ENCODE peak calls at places on chromosomes 2 and 18, in six cellular contexts. Y is adrenal gland; C is breast epithelium; W is HFFc6; U is endothelial cell of umbilical vein; T is CD8-positive, alpha-beta T cell. E is an unnamed sample.

GRCh38 chr2:86258106-86258505 is 58.8 kb downstream of the MRPL35 start:
- DNase-seq in T (no peak), Y (no peak), C (no peak), U (no peak), W (no peak), E (no peak)

GRCh38 chr2:204538179-204539009 is 6.9 kb upstream of the PARD3B start:
- DNase-seq in Y (peak), C (no peak), T (no peak), W (peak), U (peak), E (peak)

GRCh38 chr2:159622966-159623365 is 6.6 kb upstream of the BAZ2B start:
- DNase-seq in W (no peak), T (no peak), U (no peak), Y (no peak), C (no peak), E (no peak)

GRCh38 chr2:129699781-129700573 is 279.5 kb upstream of the RAB6C start:
- DNase-seq in Y (no peak), W (no peak), C (no peak), T (no peak), U (no peak), E (no peak)

GRCh38 chr18:24875761-24876160 is 415.3 kb downstream of the HRH4 start:
- DNase-seq in W (no peak), Y (no peak), T (no peak), C (no peak), U (no peak), E (no peak)

GRCh38 chr2:98487806-98488189 is 43.1 kb downstream of the INPP4A start:
- DNase-seq in W (no peak), U (peak), T (peak), C (no peak), Y (no peak), E (no peak)

GRCh38 chr18:11501352-11501751 is 108.0 kb upstream of the SLC35G4 start:
- DNase-seq in C (no peak), U (no peak), W (no peak), T (no peak), Y (no peak), E (no peak)

GRCh38 chr2:10457846-10458563 is 9.9 kb upstream of the ODC1 start:
- DNase-seq in U (no peak), W (peak), Y (peak), T (no peak), C (no peak), E (peak)

GRCh38 chr18:76234559-76234958 is 260.5 kb downstream of the ZNF516 start:
- DNase-seq in Y (no peak), U (no peak), C (no peak), T (no peak), W (no peak), E (no peak)

GRCh38 chr2:183244300-183244849 is 120.1 kb downstream of the NUP35 start:
- DNase-seq in Y (no peak), T (no peak), C (no peak), W (no peak), U (no peak), E (no peak)

GRCh38 chr2:190838492-190838910 is 42.1 kb upstream of the GLS start:
- DNase-seq in Y (no peak), U (no peak), C (no peak), W (peak), T (no peak), E (no peak)

GRCh38 chr2:2938481-2938880 is 439.1 kb downstream of the EIPR1 start:
- DNase-seq in Y (no peak), U (no peak), C (no peak), T (no peak), W (no peak), E (no peak)

GRCh38 chr2:41879367-41879871 is 168.4 kb upstream of the PKDCC start:
- DNase-seq in U (no peak), C (no peak), W (no peak), T (no peak), Y (no peak), E (no peak)

GRCh38 chr2:225120175-225120574 is 77.9 kb upstream of the DOCK10 start:
- DNase-seq in W (peak), T (no peak), Y (no peak), U (no peak), C (no peak), E (no peak)

GRCh38 chr18:58076052-58076451 is 32.0 kb downstream of the NEDD4L start:
- DNase-seq in C (no peak), T (no peak), Y (no peak), W (no peak), U (no peak), E (no peak)

GRCh38 chr2:118168606-118169005 is 80.3 kb downstream of the INSIG2 start:
- DNase-seq in W (no peak), U (no peak), C (no peak), T (no peak), Y (no peak), E (no peak)

GRCh38 chr2:120568089-120568974 is 167.3 kb upstream of the GLI2 start:
- DNase-seq in T (no peak), C (no peak), U (no peak), W (peak), Y (no peak), E (no peak)

GRCh38 chr2:38202713-38203454 is 126.9 kb upstream of the CYP1B1 start:
- DNase-seq in W (no peak), T (no peak), Y (no peak), C (no peak), U (no peak), E (no peak)

GRCh38 chr2:26471278-26471677 is 6.6 kb downstream of the OTOF start:
- DNase-seq in Y (no peak), U (no peak), C (no peak), W (no peak), T (no peak), E (no peak)

GRCh38 chr2:218015831-218016521 is 13.2 kb upstream of the TNS1 start:
- DNase-seq in W (no peak), T (no peak), Y (no peak), C (no peak), U (no peak), E (no peak)

GRCh38 chr2:135840601-135841000 is 3.6 kb upstream of the LCT start:
- DNase-seq in U (peak), Y (no peak), W (no peak), C (no peak), T (no peak), E (no peak)

GRCh38 chr2:11764359-11764758 is 17.9 kb downstream of the LPIN1 start:
- DNase-seq in T (no peak), Y (no peak), U (no peak), C (no peak), W (no peak), E (peak)

GRCh38 chr2:120986898-120987650 is 251.4 kb downstream of the GLI2 start:
- DNase-seq in U (no peak), Y (no peak), T (no peak), C (no peak), W (no peak), E (peak)

GRCh38 chr2:225041210-225041870 is 928 bp downstream of the DOCK10 start:
- DNase-seq in W (peak), Y (peak), C (no peak), T (peak), U (peak), E (peak)

GRCh38 chr2:220662415-220662814 is 909.7 kb downstream of the EPHA4 start:
- DNase-seq in Y (no peak), T (no peak), U (no peak), W (no peak), C (no peak), E (no peak)

GRCh38 chr18:8786766-8787670 is 81.7 kb downstream of the MTCL1 start:
- DNase-seq in W (no peak), Y (no peak), U (peak), T (no peak), C (peak), E (peak)

GRCh38 chr2:16249269-16250055 is 309.1 kb downstream of the MYCN start:
- DNase-seq in Y (no peak), U (no peak), W (no peak), C (no peak), T (peak), E (no peak)

GRCh38 chr2:203669820-203670219 is 36.6 kb upstream of the CD28 start:
- DNase-seq in W (peak), T (no peak), Y (no peak), C (no peak), U (no peak), E (no peak)

GRCh38 chr18:9737814-9738160 is 29.7 kb downstream of the RAB31 start:
- DNase-seq in C (no peak), T (no peak), U (no peak), Y (peak), W (no peak), E (no peak)

GRCh38 chr18:57443716-57444115 is 8.5 kb downstream of the ONECUT2 start:
- DNase-seq in W (no peak), U (no peak), T (no peak), Y (no peak), C (no peak), E (no peak)

GRCh38 chr2:147538848-147539247 is 306.0 kb upstream of the ACVR2A start:
- DNase-seq in W (no peak), T (no peak), Y (no peak), C (no peak), U (no peak), E (no peak)

GRCh38 chr2:76257802-76258201 is 547.1 kb upstream of the GCFC2 start:
- DNase-seq in U (no peak), W (no peak), T (no peak), Y (no peak), C (no peak), E (no peak)

GRCh38 chr2:179595284-179595683 is 266.1 kb downstream of the ZNF385B start:
- DNase-seq in W (no peak), Y (no peak), U (no peak), C (no peak), T (no peak), E (no peak)

GRCh38 chr18:61581578-61582204 is 248.5 kb downstream of the CDH20 start:
- DNase-seq in W (peak), U (peak), T (peak), C (peak), Y (peak), E (peak)

GRCh38 chr2:54054271-54054670 is 61.1 kb upstream of the ACYP2 start:
- DNase-seq in U (no peak), W (no peak), T (no peak), Y (no peak), C (no peak), E (no peak)

GRCh38 chr2:77521931-77522470 is at the start of gene LRRTM4:
- DNase-seq in C (no peak), W (no peak), T (no peak), U (no peak), Y (no peak), E (no peak)

GRCh38 chr18:28138816-28139215 is 38.1 kb downstream of the CDH2 start:
- DNase-seq in C (no peak), T (no peak), W (no peak), U (no peak), Y (no peak), E (no peak)
- TF ChIP-seq CTCF in C (no peak), T (no peak), W (no peak), U (no peak), Y (no peak), E (no peak)

GRCh38 chr18:26875040-26875654 is 9.6 kb upstream of the AQP4 start:
- DNase-seq in C (no peak), T (no peak), Y (no peak), U (no peak), W (no peak), E (no peak)
- TF ChIP-seq CTCF in C (no peak), T (no peak), Y (no peak), U (no peak), W (no peak), E (no peak)

GRCh38 chr2:231613655-231614558 is 21.2 kb downstream of the TEX44 start:
- DNase-seq in W (peak), C (peak), Y (peak), U (peak), T (peak), E (peak)
- TF ChIP-seq CTCF in W (peak), C (peak), Y (peak), U (peak), T (no peak), E (no peak)

GRCh38 chr18:38635706-38636105 is 1070.1 kb upstream of the CELF4 start:
- DNase-seq in T (no peak), Y (no peak), W (no peak), U (no peak), C (no peak), E (no peak)
- TF ChIP-seq CTCF in T (no peak), Y (no peak), W (no peak), U (no peak), C (no peak), E (no peak)

DNA sequence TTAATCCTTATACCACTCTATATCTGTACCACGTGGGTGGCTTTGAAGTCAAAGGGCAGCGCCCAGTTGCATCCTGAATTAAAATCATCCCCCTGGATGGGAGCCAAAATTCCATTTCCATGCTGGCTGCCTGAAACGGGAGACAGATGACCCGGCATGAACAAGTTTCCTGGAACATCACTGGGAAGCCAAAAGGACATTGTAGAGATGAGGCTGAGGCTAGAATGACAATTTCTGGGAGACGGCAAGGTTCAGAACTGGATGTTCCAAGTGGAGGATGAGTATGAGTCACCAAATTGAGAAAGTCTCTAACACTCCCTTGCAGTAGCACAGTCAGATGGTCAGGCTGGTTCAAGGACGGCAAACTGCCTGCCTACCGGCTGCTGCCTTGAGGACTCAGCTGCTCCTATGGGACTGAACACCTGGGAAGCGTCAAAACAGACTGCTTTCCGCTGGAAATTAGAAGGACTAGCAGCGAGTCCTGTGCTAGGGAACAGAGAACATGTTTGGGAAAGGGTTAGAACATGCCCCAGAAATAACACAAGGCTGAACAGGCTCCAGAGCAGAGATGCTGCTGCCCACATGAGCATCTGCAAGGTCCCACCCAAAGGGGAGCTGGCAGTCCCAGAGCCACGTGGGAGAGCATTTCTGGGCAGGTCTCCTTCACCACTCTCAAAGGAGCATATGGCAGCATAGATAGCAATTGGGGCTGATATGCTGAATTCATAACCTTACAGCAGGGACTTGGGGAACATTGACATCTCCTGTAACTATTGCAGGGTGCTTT is 32.0 kb downstream of the YPEL5 start:
- DNase-seq in C (no peak), Y (peak), U (peak), W (peak), T (no peak), E (peak)
- TF ChIP-seq CTCF in C (no peak), Y (no peak), U (no peak), W (no peak), T (no peak), E (no peak)

GRCh38 chr18:34783485-34783884 is 73.4 kb downstream of the DTNA start:
- DNase-seq in U (no peak), Y (no peak), C (no peak), T (no peak), W (peak), E (no peak)

GRCh38 chr18:34789768-34790344 is 79.8 kb downstream of the DTNA start:
- DNase-seq in W (peak), Y (no peak), T (no peak), C (no peak), U (no peak), E (no peak)

GRCh38 chr18:34787931-34788532 is 77.9 kb downstream of the DTNA start:
- DNase-seq in T (no peak), U (peak), Y (peak), C (no peak), W (peak), E (peak)
- TF ChIP-seq CTCF in T (peak), U (peak), Y (peak), C (peak), W (peak), E (peak)

DNA sequence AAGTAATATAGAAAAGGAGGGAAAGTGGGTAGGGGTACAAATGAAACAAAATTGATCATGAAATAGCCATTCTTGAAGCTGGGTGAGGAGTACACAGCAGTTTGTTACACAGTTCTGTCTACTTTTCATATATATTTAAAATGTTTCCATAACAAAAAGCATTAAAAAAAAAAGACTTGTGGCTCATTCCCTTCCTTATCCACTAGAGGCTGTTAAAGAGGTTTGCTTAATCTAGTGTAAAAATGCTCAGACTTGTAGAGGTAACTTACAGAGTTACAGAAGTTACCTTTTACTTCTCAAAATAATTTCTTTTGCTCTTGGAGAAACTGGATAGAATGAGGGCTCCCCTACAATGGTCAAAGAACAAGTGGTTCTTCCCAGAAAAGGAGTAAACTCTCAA is 8.1 kb upstream of the WIPF1 start:
- DNase-seq in C (no peak), T (no peak), U (peak), W (peak), Y (no peak), E (no peak)
- TF ChIP-seq CTCF in C (no peak), T (peak), U (peak), W (peak), Y (no peak), E (no peak)

DNA sequence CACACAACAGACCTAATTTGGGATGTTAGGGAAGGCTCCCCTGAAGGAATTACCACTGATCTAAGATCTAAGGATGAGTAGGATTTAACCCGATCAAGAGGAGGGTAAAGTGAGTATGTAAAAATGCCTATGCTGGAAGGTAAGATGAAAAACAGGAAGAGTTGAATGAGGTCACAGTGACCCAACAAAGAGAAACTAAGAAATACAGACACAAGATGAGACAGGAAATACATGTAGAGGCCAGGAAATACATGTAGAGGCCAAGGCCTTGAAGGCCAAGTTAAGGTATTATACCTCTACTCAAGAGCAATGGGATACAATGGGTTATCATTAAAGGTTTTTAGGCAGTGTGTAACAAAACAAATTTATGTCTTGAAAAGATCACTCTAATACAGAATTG is 131.6 kb upstream of the TANK start:
- DNase-seq in Y (no peak), T (no peak), C (no peak), W (no peak), U (no peak), E (no peak)
- TF ChIP-seq CTCF in Y (no peak), T (no peak), C (no peak), W (no peak), U (no peak), E (no peak)

GRCh38 chr2:72932805-72933204 is 15.5 kb downstream of the EMX1 start:
- DNase-seq in Y (no peak), T (no peak), C (no peak), U (no peak), W (no peak), E (no peak)

GRCh38 chr2:72934683-72935610 is 17.6 kb downstream of the EMX1 start:
- DNase-seq in Y (no peak), C (no peak), W (no peak), T (no peak), U (no peak), E (peak)

GRCh38 chr2:72933646-72934151 is 16.4 kb downstream of the EMX1 start:
- DNase-seq in U (no peak), Y (no peak), W (no peak), T (no peak), C (no peak), E (no peak)

GRCh38 chr2:72932045-72932444 is 14.7 kb downstream of the EMX1 start:
- DNase-seq in W (no peak), U (no peak), C (no peak), Y (no peak), T (no peak), E (no peak)

DNA sequence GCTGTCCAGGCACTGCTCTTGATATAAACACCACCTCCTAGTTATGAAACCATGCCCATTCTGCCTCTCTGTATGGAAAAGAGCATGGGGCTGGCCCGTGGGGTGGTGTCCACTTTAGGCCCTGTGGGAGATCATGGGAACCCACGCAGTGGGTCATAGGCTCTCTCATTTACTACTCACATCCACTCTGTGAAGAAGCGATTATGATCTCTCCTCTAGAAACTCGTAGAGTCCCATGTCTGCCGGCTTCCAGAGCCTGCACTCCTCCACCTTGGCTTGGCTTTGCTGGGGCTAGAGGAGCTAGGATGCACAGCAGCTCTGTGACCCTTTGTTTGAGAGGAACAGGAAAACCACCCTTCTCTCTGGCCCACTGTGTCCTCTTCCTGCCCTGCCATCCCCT is 15.9 kb downstream of the EMX1 start:
- DNase-seq in T (no peak), W (no peak), U (no peak), C (no peak), Y (no peak), E (no peak)
- TF ChIP-seq CTCF in T (no peak), W (no peak), U (no peak), C (no peak), Y (no peak), E (no peak)

E was measured in stomach.